ENCODE peak calls at places on chromosomes 6 and 20, in six cellular contexts. M, R, J, H, Y and X are unnamed samples.

GRCh38 chr20:41136336-41136694 is 1.0 kb upstream of the PLCG1 start:
- DNase-seq in M (no peak), R (no peak), J (no peak), H (no peak), Y (peak; percentile 32), X (no peak)

GRCh38 chr6:43805695-43806040 is 35.7 kb downstream of the VEGFA start:
- DNase-seq in M (no peak), R (no peak), J (no peak), H (no peak), Y (no peak), X (no peak)

GRCh38 chr20:1469925-1470571 is 3.4 kb upstream of the NSFL1C start:
- DNase-seq in M (peak; percentile 77), R (peak; percentile 14), J (peak; percentile 99), H (no peak), Y (peak; percentile 69), X (peak; percentile 46)

GRCh38 chr6:64294034-64294433 is 658.4 kb downstream of the PHF3 start:
- DNase-seq in M (no peak), R (no peak), J (no peak), H (no peak), Y (no peak), X (no peak)

GRCh38 chr6:10901751-10902150 is 14.9 kb downstream of the SYCP2L start:
- DNase-seq in M (no peak), R (peak; percentile 14), J (no peak), H (no peak), Y (peak; percentile 57), X (no peak)

GRCh38 chr6:125200986-125201385 is 47.4 kb downstream of the TPD52L1 start:
- DNase-seq in M (no peak), R (no peak), J (no peak), H (no peak), Y (no peak), X (no peak)

GRCh38 chr6:3317741-3318211 is 59.0 kb downstream of the PSMG4 start:
- DNase-seq in M (no peak), R (no peak), J (no peak), H (no peak), Y (no peak), X (no peak)

GRCh38 chr20:62666736-62667529 is 24.6 kb downstream of the SLCO4A1 start:
- DNase-seq in M (no peak), R (peak; percentile 35), J (no peak), H (no peak), Y (no peak), X (peak; percentile 48)

GRCh38 chr20:24149881-24150307 is 161.3 kb upstream of the GGTLC1 start:
- DNase-seq in M (peak; percentile 19), R (no peak), J (no peak), H (no peak), Y (no peak), X (no peak)

GRCh38 chr6:154156135-154156948 is 117.3 kb downstream of the OPRM1 start:
- DNase-seq in M (no peak), R (peak; percentile 23), J (no peak), H (peak; percentile 57), Y (peak; percentile 89), X (no peak)

GRCh38 chr6:9520417-9521151 is 894.3 kb downstream of the TFAP2A start:
- DNase-seq in M (no peak), R (no peak), J (peak; percentile 71), H (no peak), Y (no peak), X (no peak)

GRCh38 chr6:125197795-125198269 is 44.3 kb downstream of the TPD52L1 start:
- DNase-seq in M (peak; percentile 6), R (no peak), J (no peak), H (no peak), Y (peak; percentile 4), X (no peak)

GRCh38 chr6:8180327-8181161 is 78.2 kb upstream of the EEF1E1 start:
- DNase-seq in M (peak; percentile 75), R (no peak), J (peak; percentile 67), H (no peak), Y (peak; percentile 13), X (no peak)

GRCh38 chr6:41455818-41456217 is 90.4 kb upstream of the FOXP4 start:
- DNase-seq in M (no peak), R (no peak), J (no peak), H (no peak), Y (no peak), X (no peak)

GRCh38 chr6:93057584-93057983 is 361.8 kb downstream of the EPHA7 start:
- DNase-seq in M (no peak), R (no peak), J (no peak), H (no peak), Y (no peak), X (no peak)

GRCh38 chr6:35248300-35248699 is 11.2 kb upstream of the ZNF76 start:
- DNase-seq in M (no peak), R (no peak), J (no peak), H (no peak), Y (no peak), X (no peak)

GRCh38 chr6:149979293-149979692 is 15.6 kb downstream of the ULBP1 start:
- DNase-seq in M (no peak), R (no peak), J (no peak), H (no peak), Y (no peak), X (no peak)

GRCh38 chr20:63309261-63310071 is 16.5 kb downstream of the COL20A1 start:
- DNase-seq in M (peak; percentile 74), R (peak; percentile 41), J (no peak), H (peak; percentile 22), Y (peak; percentile 16), X (peak; percentile 16)

GRCh38 chr20:40506567-40506966 is 182.5 kb downstream of the MAFB start:
- DNase-seq in M (peak; percentile 73), R (peak; percentile 76), J (peak; percentile 95), H (peak; percentile 4), Y (peak; percentile 90), X (peak; percentile 55)

GRCh38 chr6:77650098-77650663 is 2.7 kb upstream of the MEI4 start:
- DNase-seq in M (no peak), R (peak; percentile 44), J (no peak), H (peak; percentile 5), Y (no peak), X (no peak)

GRCh38 chr20:25257130-25257529 is 9.2 kb downstream of the PYGB start:
- DNase-seq in M (no peak), R (no peak), J (no peak), H (no peak), Y (no peak), X (no peak)

GRCh38 chr20:34065260-34065659 is 46.8 kb downstream of the EIF2S2 start:
- DNase-seq in M (peak; percentile 46), R (no peak), J (no peak), H (no peak), Y (no peak), X (no peak)

GRCh38 chr20:57605045-57605444 is 15.2 kb downstream of the ZBP1 start:
- DNase-seq in M (no peak), R (no peak), J (no peak), H (no peak), Y (no peak), X (no peak)

GRCh38 chr6:13678255-13678983 is 33.2 kb downstream of the RANBP9 start:
- DNase-seq in M (no peak), R (no peak), J (no peak), H (no peak), Y (no peak), X (no peak)

GRCh38 chr6:63351995-63352586 is 32.3 kb upstream of the LGSN start:
- DNase-seq in M (no peak), R (no peak), J (no peak), H (no peak), Y (peak; percentile 51), X (no peak)

GRCh38 chr6:111909238-111909637 is 36.0 kb upstream of the FYN start:
- DNase-seq in M (no peak), R (no peak), J (no peak), H (no peak), Y (no peak), X (no peak)

GRCh38 chr6:126804255-126805064 is 314.0 kb upstream of the RSPO3 start:
- DNase-seq in M (no peak), R (no peak), J (no peak), H (no peak), Y (peak; percentile 67), X (no peak)

GRCh38 chr20:16810216-16810615 is 62.1 kb downstream of the OTOR start:
- DNase-seq in M (no peak), R (no peak), J (no peak), H (no peak), Y (no peak), X (no peak)

GRCh38 chr20:46027245-46027853 is 1.7 kb upstream of the SLC12A5 start:
- DNase-seq in M (peak; percentile 70), R (no peak), J (no peak), H (no peak), Y (peak; percentile 55), X (no peak)

GRCh38 chr6:16929814-16930213 is 168.6 kb upstream of the ATXN1 start:
- DNase-seq in M (no peak), R (no peak), J (peak; percentile 99), H (no peak), Y (no peak), X (no peak)

GRCh38 chr6:119575721-119576120 is 226.2 kb upstream of the MAN1A1 start:
- DNase-seq in M (peak; percentile 3), R (no peak), J (peak; percentile 59), H (no peak), Y (no peak), X (no peak)